ENCODE peak calls at places on chromosomes 13 and 19, in nine cellular contexts. O is body of pancreas, F is heart left ventricle, V is ovary, L is esophagus squamous epithelium, W is IMR-90, U is stomach, Q is transverse colon, P is vagina. A is an unnamed sample.

GRCh38 chr19:40578442-40578908 is 1.8 kb downstream of the SHKBP1 start:
- DNase-seq in F (no peak), V (no peak), W (peak; percentile 41), U (no peak), L (no peak), Q (no peak), O (no peak), P (no peak), A (no peak)

GRCh38 chr19:48239582-48240141 is 16.1 kb downstream of the CARD8 start:
- DNase-seq in W (peak; percentile 51), O (no peak), Q (no peak), L (no peak), F (no peak), V (no peak), P (no peak), U (no peak), A (no peak)

GRCh38 chr13:39836038-39836437 is 180.6 kb downstream of the COG6 start:
- DNase-seq in F (no peak), O (no peak), P (no peak), V (no peak), U (no peak), W (no peak), L (no peak), Q (no peak), A (no peak)

GRCh38 chr13:21426238-21426637 is 32.9 kb downstream of the ZDHHC20 start:
- DNase-seq in O (no peak), Q (no peak), U (no peak), P (no peak), V (no peak), W (no peak), L (no peak), F (no peak), A (no peak)

GRCh38 chr19:29867984-29868383 is 56.2 kb downstream of the CCNE1 start:
- DNase-seq in W (no peak), V (no peak), U (no peak), F (no peak), P (no peak), L (no peak), Q (no peak), O (no peak), A (peak; percentile 37)

GRCh38 chr19:19615086-19615485 is 3.4 kb downstream of the PBX4 start:
- DNase-seq in O (no peak), V (no peak), P (no peak), F (no peak), W (peak; percentile 46), U (no peak), L (no peak), Q (no peak), A (no peak)

GRCh38 chr19:2455481-2456300 is 1.1 kb downstream of the LMNB2 start:
- DNase-seq in F (peak; percentile 40), U (peak; percentile 49), W (no peak), L (no peak), V (peak; percentile 66), Q (peak; percentile 61), O (peak; percentile 44), P (no peak), A (no peak)

GRCh38 chr19:18364826-18365528 is 21.0 kb upstream of the GDF15 start:
- DNase-seq in O (peak; percentile 92), L (no peak), Q (peak; percentile 90), U (peak; percentile 92), V (peak; percentile 84), F (peak; percentile 85), W (peak; percentile 100), P (no peak), A (no peak)

GRCh38 chr19:4378886-4379285 is 21.5 kb downstream of the SH3GL1 start:
- DNase-seq in P (no peak), W (no peak), O (no peak), V (no peak), Q (no peak), U (no peak), L (no peak), F (no peak), A (no peak)

GRCh38 chr13:99087954-99088491 is 110.2 kb upstream of the DOCK9 start:
- DNase-seq in O (peak; percentile 17), V (no peak), L (no peak), Q (peak; percentile 19), W (no peak), U (no peak), F (no peak), P (no peak), A (no peak)

GRCh38 chr13:41196620-41197019 is 2.3 kb upstream of the KBTBD7 start:
- DNase-seq in W (no peak), Q (no peak), U (no peak), F (no peak), V (no peak), P (no peak), O (no peak), L (no peak), A (no peak)

DNA sequence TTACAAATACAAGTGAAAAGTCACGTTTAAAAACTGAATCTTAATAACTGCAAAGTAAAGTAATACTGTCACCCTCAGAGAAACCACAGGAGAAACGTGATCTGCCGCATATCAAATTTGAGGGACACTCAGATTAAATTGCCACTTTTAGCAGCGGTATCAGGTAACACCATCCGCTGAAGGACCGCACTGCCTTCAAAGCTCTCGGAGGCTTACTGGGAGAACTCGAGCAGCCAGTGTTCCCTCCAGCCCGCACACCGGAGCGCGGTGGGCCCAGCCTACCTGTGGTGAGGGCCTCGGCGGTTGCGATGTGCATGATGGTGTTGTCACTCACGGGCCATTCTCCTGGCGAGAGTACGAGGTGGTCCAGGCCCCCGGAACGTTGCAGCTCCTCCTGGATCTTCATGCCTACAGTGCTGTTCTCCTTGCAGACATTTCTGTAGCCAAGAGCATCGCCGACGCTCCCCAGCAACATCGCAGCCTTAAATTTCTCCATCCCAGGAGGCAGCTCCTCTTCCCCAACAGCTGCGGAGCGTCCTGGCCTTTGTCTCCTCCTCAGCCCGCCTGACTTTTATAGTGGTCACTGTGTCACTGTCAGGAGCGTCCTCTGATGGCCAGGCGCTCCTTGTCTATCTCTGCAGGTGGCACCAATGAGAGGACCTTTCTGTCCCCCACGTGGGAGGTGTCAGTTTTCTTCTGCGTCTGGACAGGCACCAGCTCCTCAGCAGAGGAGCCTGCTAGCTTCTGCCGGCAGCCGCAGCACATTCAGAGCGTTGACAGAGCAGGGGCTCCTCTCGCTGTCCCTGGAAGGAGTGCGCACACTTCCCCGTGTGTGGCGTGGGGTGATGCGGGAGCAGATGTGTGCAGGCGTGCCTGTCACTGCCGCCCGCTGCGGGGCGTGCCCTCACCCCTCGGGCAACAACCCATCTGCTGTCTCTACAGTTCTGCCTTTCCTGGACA is at the start of gene ADPRHL1:
- DNase-seq in W (no peak), L (no peak), U (no peak), O (no peak), Q (no peak), V (no peak), F (peak; percentile 79), P (no peak), A (no peak)
- TF ChIP-seq POLR2A in W (no peak), L (no peak), U (no peak), O (no peak), Q (no peak), V (no peak), F (peak; percentile 96), P (no peak), A (no peak)

DNA sequence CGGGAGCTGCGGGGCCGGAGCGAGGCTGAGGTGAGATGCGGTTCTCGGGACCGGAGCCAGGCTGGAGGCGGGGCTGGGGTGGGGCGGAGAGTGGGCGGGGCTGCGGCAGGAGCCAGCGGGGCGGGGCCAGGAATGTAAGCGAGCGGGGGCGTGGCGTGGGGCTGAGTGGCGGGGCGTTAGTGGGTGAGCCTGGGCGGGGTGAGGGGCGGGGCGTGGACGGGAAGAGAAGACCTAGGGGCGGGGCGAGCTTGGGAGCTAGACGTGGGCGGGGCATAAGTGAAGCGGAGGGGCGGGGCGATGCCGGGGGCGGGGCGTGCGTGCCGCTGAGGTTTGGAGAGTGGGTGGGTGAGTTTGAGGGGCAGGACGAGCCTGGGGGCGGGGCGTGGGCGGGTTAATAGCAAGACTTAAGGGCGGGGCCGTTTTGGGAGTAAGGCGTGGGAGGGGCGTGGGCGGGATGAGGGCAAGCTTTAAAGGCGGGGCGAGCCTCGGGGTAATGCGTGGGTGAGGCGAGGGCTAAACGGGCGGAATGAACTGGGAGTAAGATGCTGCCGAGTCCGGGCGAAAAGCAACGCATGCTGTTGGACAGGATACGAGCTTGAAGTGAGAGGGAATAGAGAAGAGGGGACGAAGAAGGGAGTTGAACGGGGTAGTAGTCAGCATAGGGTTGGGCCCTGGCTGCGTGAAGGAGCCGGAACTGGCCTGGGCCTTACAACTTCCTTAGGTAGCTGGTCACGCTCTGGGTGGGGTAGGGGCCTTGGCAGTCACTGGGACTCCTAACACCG is 573 bp downstream of the SNAPC2 start:
- DNase-seq in P (peak; percentile 99), F (peak; percentile 100), O (peak; percentile 100), Q (peak; percentile 100), W (peak; percentile 94), V (peak; percentile 100), L (peak; percentile 100), U (peak; percentile 100), A (peak; percentile 100)
- TF ChIP-seq POLR2A in P (peak; percentile 64), F (peak; percentile 47), O (peak; percentile 5), Q (peak; percentile 70), W (peak; percentile 51), V (no peak), L (no peak), U (no peak), A (peak; percentile 47)

DNA sequence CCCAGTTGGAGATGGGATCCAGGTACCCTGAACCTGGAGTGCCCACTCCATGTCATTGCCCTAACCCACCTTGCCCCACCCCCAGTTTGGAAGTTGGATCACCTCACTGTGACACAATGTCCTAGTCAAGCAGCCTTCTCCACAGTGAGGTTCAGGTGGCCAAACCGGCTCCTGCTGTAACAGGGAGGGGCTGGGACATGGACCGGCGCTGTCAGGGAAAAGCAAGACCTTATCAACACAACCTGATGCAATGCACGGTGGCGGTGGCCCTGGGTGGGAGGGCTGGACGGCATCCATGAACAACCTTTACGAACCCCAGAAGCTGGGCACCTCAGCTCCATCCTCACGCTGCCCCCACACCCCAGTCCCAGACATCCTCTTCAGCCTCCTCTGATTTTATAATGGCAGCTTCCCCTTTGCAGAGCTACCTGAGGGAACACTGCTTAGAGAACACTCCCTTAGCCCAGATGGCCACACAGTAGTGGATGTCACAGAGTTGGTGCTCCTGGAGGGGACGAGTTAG is 1.6 kb upstream of the KRTDAP start:
- DNase-seq in L (no peak), U (peak; percentile 71), W (no peak), O (no peak), P (no peak), F (no peak), V (no peak), Q (no peak), A (no peak)
- TF ChIP-seq POLR2A in L (no peak), U (no peak), W (no peak), O (no peak), P (no peak), F (no peak), V (no peak), Q (no peak), A (no peak)

DNA sequence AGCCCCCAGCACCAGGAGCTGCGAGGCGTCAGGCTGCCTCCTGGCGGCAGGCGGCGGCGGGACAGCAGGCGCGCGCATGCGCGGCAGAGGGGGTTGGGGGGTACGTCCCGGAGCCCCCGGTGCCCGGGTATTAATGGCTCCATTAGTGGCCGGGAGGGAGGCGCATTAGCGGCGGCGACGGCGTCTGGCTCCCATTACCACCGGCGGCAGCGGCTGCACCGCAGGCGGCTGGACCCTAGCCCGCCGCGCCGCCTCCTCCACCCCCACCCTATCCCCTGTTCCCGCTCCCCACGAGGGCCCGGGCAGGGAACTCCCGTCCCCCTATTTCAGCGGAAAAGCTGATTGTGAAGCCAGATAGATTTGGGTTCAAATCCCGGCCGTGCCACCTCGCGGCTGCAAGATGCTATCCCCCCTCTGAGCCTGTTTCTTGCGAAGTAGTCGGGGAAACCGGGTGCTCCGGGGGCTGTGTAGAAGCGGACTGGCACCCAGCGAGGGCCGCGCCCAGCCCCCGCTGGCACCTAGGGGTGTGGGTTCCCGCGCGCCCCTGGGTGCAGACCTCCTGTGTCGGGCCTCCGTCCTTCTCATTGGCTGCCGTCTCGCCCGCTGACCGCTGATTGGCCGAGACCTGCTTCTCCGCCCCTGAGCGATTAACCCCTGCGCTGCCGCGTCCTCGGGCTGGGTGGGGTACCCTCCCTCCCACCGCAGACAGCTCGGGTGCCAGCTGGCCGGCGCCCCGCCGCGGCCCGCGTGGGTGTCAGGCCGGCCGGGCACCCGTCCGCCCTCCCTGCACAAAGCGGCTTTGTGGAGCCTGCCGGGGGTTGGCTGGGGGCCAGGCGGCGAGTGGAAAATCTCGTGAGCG is 11.1 kb downstream of the CIC start:
- DNase-seq in P (no peak), U (peak; percentile 88), V (peak; percentile 97), F (peak; percentile 94), O (peak; percentile 85), Q (peak; percentile 89), L (no peak), W (peak; percentile 83), A (peak; percentile 96)
- TF ChIP-seq POLR2A in P (peak; percentile 39), U (no peak), V (peak; percentile 55), F (peak; percentile 51), O (peak; percentile 33), Q (no peak), L (no peak), W (no peak), A (no peak)